ENCODE peak calls at places on chromosomes 2 and 18, in five cellular contexts. G, M, H, E and P are unnamed samples.
A peak's percentile ranks its signal among the peaks of the same experiment; 100 is the strongest.

GRCh38 chr2:174235680-174236079 is 12.7 kb downstream of the OLA1 start:
- DNase-seq in E (no peak), G (no peak), M (no peak), H (no peak), P (no peak)

GRCh38 chr18:31772699-31773098 is 12.0 kb upstream of the SLC25A52 start:
- DNase-seq in E (no peak), M (no peak), G (no peak), H (no peak), P (no peak)

GRCh38 chr2:100853909-100854810 is 34.2 kb downstream of the NPAS2 start:
- DNase-seq in G (no peak), M (no peak), E (no peak), H (no peak), P (no peak)

GRCh38 chr18:70491734-70492348 is 203.0 kb downstream of the SOCS6 start:
- DNase-seq in E (peak; percentile 63), G (peak; percentile 57), M (peak; percentile 54), H (peak; percentile 47), P (peak; percentile 18)

GRCh38 chr2:226655871-226656270 is 143.7 kb downstream of the IRS1 start:
- DNase-seq in E (no peak), G (no peak), M (no peak), H (no peak), P (no peak)

GRCh38 chr2:8239402-8240127 is 442.3 kb upstream of the ID2 start:
- DNase-seq in G (no peak), H (no peak), E (no peak), M (no peak), P (no peak)

GRCh38 chr2:17076535-17076934 is 410.9 kb upstream of the CYRIA start:
- DNase-seq in G (no peak), M (no peak), E (no peak), H (no peak), P (no peak)

GRCh38 chr2:106798826-106799552 is 87.0 kb downstream of the ST6GAL2 start:
- DNase-seq in G (no peak), E (no peak), H (no peak), M (peak; percentile 70), P (no peak)

GRCh38 chr2:25809646-25810045 is 68.6 kb downstream of the ASXL2 start:
- DNase-seq in H (no peak), G (no peak), E (no peak), M (no peak), P (no peak)

GRCh38 chr2:172242968-172243367 is 140.3 kb upstream of the DLX2 start:
- DNase-seq in G (no peak), H (peak; percentile 38), M (peak; percentile 64), E (peak; percentile 46), P (no peak)

GRCh38 chr2:35461406-35461805 is 894.2 kb upstream of the CRIM1 start:
- DNase-seq in G (no peak), H (no peak), E (no peak), M (no peak), P (no peak)

GRCh38 chr2:171158790-171159325 is 1.8 kb downstream of the TLK1 start:
- DNase-seq in G (no peak), M (no peak), H (no peak), E (no peak), P (no peak)

GRCh38 chr2:181311841-181312240 is 145.3 kb upstream of the ITGA4 start:
- DNase-seq in M (no peak), G (no peak), E (no peak), H (no peak), P (no peak)

GRCh38 chr2:206971805-206972204 is 32.5 kb downstream of the CPO start:
- DNase-seq in M (no peak), E (peak; percentile 38), H (no peak), G (no peak), P (no peak)

GRCh38 chr2:73386342-73386868 is 769 bp downstream of the ALMS1 start:
- DNase-seq in E (no peak), G (no peak), H (no peak), M (no peak), P (no peak)

GRCh38 chr2:70991142-70991541 is 3.5 kb downstream of the TEX261 start:
- DNase-seq in H (no peak), E (no peak), M (no peak), G (no peak), P (no peak)

GRCh38 chr2:44598330-44598729 is 236.6 kb downstream of the CAMKMT start:
- DNase-seq in M (no peak), H (peak; percentile 43), G (no peak), E (no peak), P (no peak)

GRCh38 chr2:175180701-175181103 is 808 bp downstream of the ATP5MC3 start:
- DNase-seq in G (peak; percentile 84), H (peak; percentile 66), M (peak; percentile 48), E (peak; percentile 38), P (no peak)

GRCh38 chr2:73032702-73033097 is 38.8 kb downstream of the SFXN5 start:
- DNase-seq in H (no peak), E (no peak), M (no peak), G (no peak), P (no peak)

GRCh38 chr2:240782221-240782885 is 37.7 kb downstream of the KIF1A start:
- DNase-seq in H (no peak), M (no peak), E (no peak), G (no peak), P (peak; percentile 21)

GRCh38 chr18:55343396-55344073 is 244.5 kb downstream of the TCF4 start:
- DNase-seq in H (peak; percentile 46), M (no peak), E (no peak), G (peak; percentile 19), P (no peak)

GRCh38 chr18:49560277-49561126 is 1.4 kb upstream of the LIPG start:
- DNase-seq in H (peak; percentile 23), G (no peak), E (peak; percentile 48), M (peak; percentile 94), P (no peak)

GRCh38 chr18:56986829-56987228 is 160.1 kb upstream of the BOD1L2 start:
- DNase-seq in G (no peak), H (no peak), E (no peak), M (no peak), P (no peak)

GRCh38 chr2:127044977-127045654 is 61.8 kb downstream of the BIN1 start:
- DNase-seq in G (no peak), M (no peak), H (no peak), E (peak; percentile 2), P (no peak)

GRCh38 chr2:50535971-50536759 is 495.8 kb downstream of the NRXN1 start:
- DNase-seq in H (no peak), M (no peak), G (peak; percentile 1), E (no peak), P (no peak)

GRCh38 chr2:54482725-54483124 is 26.6 kb downstream of the SPTBN1 start:
- DNase-seq in H (peak; percentile 47), G (no peak), E (peak; percentile 30), M (no peak), P (no peak)

GRCh38 chr2:44580875-44581515 is 219.2 kb downstream of the CAMKMT start:
- DNase-seq in M (no peak), G (no peak), E (no peak), H (no peak), P (no peak)

GRCh38 chr2:48510329-48510728 is 19.6 kb upstream of the STON1 start:
- DNase-seq in H (peak; percentile 85), M (no peak), E (no peak), G (no peak), P (no peak)

DNA sequence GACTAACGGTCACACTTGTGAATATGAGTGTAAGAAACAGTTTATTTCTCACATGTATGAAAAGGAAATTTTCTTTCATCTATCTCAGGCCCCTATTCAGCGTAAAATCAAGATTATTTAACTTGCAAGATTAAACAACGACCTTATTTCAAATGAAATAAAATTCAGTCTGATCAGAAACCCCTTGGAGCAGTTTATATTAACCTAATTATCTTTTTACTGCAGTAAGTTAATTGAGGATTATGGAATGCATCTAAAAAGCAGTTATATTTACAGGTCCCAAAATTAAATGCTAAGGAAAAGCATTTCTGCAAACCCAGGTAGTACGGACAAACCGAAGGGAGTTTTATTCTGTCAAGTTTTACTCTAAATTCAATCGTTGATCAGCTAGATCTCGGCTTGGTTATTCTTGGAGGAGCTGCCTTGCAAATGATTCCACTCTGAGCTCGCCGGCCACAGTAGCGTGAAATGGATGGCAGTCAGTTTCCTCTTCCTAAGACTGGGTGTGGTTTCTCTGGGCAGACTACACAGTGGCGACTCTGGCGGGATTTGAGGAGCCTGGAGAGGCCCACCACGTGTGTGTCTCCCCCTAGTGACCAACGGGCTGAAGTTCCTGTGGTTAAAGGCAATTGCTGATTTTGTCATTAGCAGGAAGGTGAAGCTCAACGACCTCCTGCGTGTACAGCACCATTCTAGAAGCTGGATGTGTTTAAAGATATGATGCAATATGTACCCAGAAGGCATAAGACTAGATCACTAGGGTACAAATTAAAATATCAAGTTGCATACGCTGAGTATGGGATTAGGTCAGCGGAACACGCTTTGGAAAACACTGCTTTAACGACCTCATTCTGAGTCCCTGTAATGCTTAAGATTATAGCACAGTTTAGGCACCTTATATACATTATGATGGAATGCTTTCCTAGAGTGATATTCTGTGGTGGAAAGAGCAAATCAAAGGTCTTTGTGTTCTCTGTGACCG is 36.4 kb downstream of the PRKRA start:
- DNase-seq in H (peak; percentile 94), M (peak; percentile 91), E (peak; percentile 93), G (peak; percentile 98), P (peak; percentile 93)
- TF ChIP-seq POLR2A in H (peak; percentile 86), M (peak; percentile 69), E (peak; percentile 53), G (peak; percentile 62), P (no peak)

DNA sequence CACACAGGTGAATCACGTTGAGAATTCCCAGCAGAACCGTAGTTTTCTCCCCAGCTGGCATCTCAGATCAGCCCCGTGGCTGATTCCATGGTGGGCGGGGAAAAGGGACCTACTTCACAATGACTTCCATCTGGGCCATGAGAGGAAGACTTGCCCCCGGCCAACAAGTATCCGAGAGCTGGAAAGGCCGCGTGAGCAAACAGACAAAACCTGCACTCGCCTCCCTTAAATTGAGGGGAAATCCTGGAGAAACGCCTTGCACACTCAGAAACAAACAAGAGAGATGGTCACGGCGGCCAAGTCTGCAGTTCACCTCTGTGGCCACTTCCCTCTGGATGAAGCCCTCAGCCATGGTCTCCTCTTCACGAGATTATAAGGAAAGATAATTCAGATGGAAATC is 39.5 kb upstream of the TPO start:
- DNase-seq in H (no peak), E (no peak), M (no peak), G (no peak), P (no peak)
- H3K4me1 ChIP-seq in H (no peaks in the 10 kb centered on the region), E (peaks cover 16% of the 10 kb centered on the region), M (peaks cover 8% of the 10 kb centered on the region), G (no peaks in the 10 kb centered on the region), P (no peaks in the 10 kb centered on the region)

GRCh38 chr2:88639865-88640264 is 12.6 kb upstream of the EIF2AK3 start:
- DNase-seq in G (no peak), H (no peak), M (no peak), E (no peak), P (no peak)
- H3K9me3 ChIP-seq in G (no peaks in the 10 kb centered on the region), H (no peaks in the 10 kb centered on the region), M (no peaks in the 10 kb centered on the region), E (no peaks in the 10 kb centered on the region), P (no peaks in the 10 kb centered on the region)

DNA sequence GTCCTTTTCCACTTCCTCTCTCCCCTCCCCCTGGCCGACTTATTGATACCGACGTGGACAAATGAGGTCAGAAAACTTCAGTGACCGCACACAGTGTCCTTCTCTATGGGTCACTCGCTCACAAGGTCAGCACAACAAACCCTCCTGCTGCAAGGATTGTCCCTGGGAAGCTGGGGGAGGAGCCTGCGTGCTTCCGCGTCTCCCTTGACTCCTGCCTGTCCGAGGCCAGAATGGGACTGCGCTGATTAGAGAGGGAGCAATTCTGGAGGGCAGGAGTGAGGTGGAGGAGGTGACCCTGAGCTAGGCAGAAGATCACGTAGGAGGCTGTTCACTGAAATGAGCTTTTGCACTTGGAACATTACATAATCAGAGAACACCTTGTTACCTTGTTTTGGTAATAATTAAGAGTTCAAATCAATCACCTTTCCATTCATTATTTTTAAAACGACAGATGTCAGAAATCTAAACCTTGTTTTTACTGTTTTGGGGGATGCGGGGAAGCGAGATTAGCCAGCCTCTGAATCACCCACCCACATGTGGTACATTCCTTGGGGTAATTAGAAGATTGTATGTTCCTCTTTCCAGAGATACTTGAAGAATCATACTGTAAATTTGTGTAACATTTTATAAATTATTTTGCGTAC is 70.6 kb downstream of the CTAGE1 start:
- DNase-seq in M (peak; percentile 90), H (peak; percentile 76), E (peak; percentile 78), G (peak; percentile 32), P (peak; percentile 93)
- TF ChIP-seq POLR2A in M (peak; percentile 47), H (no peak), E (peak; percentile 52), G (no peak), P (peak; percentile 72)